ENCODE peak calls at places on chromosomes 2 and 18, in ten cellular contexts. V is A549; A is endothelial cell of umbilical vein; F is GM23338; I is dorsolateral prefrontal cortex; M is fibroblast of mammary gland; J is CD8-positive, alpha-beta memory T cell; U is kidney; D is tibial nerve; Q is Karpas-422. G is an unnamed sample.
A peak's percentile ranks its signal among the peaks of the same experiment; 100 is the strongest.

GRCh38 chr2:233422050-233422639 is 67.9 kb downstream of the DGKD start:
- DNase-seq in V (peak; percentile 75), A (no peak), F (no peak), I (no peak), M (no peak), J (peak; percentile 75), U (no peak), D (no peak), Q (no peak), G (peak; percentile 84)

GRCh38 chr18:59877366-59877765 is 22.4 kb upstream of the PMAIP1 start:
- DNase-seq in V (no peak), A (no peak), F (no peak), I (no peak), M (no peak), J (no peak), U (no peak), D (no peak), Q (no peak), G (no peak)

GRCh38 chr2:130878933-130879332 is 42.2 kb downstream of the ARHGEF4 start:
- DNase-seq in V (no peak), A (no peak), F (no peak), I (no peak), M (no peak), J (no peak), U (no peak), D (no peak), Q (no peak), G (no peak)

GRCh38 chr2:85324639-85325465 is 2.9 kb downstream of the TGOLN2 start:
- DNase-seq in V (no peak), A (peak; percentile 55), F (no peak), I (no peak), M (peak; percentile 49), J (no peak), U (no peak), D (no peak), Q (no peak), G (peak; percentile 72)

GRCh38 chr2:111236027-111236426 is 115.3 kb downstream of the BCL2L11 start:
- DNase-seq in V (no peak), A (no peak), F (no peak), I (no peak), M (no peak), J (no peak), U (peak; percentile 82), D (no peak), Q (no peak), G (no peak)

GRCh38 chr2:8268172-8268783 is 413.6 kb upstream of the ID2 start:
- DNase-seq in V (no peak), A (no peak), F (no peak), I (peak; percentile 64), M (peak; percentile 65), J (no peak), U (no peak), D (no peak), Q (no peak), G (no peak)

GRCh38 chr2:233251306-233252116 is at the start of gene ATG16L1:
- DNase-seq in V (peak; percentile 98), A (peak; percentile 96), F (peak; percentile 97), I (peak; percentile 97), M (peak; percentile 92), J (peak; percentile 94), U (peak; percentile 99), D (peak; percentile 86), Q (peak; percentile 98), G (peak; percentile 98)

GRCh38 chr2:6452702-6453481 is 412.8 kb downstream of the CMPK2 start:
- DNase-seq in V (no peak), A (no peak), F (peak; percentile 66), I (no peak), M (no peak), J (no peak), U (no peak), D (no peak), Q (peak; percentile 82), G (no peak)

GRCh38 chr2:144261966-144262365 is 258.0 kb downstream of the ZEB2 start:
- DNase-seq in V (no peak), A (no peak), F (no peak), I (no peak), M (no peak), J (no peak), U (no peak), D (no peak), Q (no peak), G (no peak)

GRCh38 chr2:20537423-20538307 is 90.8 kb downstream of the RHOB start:
- DNase-seq in V (no peak), A (no peak), F (no peak), I (no peak), M (no peak), J (no peak), U (no peak), D (no peak), Q (no peak), G (no peak)

GRCh38 chr2:28452534-28453081 is 43.3 kb upstream of the PLB1 start:
- DNase-seq in V (peak; percentile 65), A (peak; percentile 58), F (peak; percentile 85), I (peak; percentile 67), M (peak; percentile 54), J (peak; percentile 62), U (peak; percentile 86), D (peak; percentile 74), Q (peak; percentile 80), G (peak; percentile 86)

GRCh38 chr18:13036622-13037320 is 45.6 kb downstream of the CEP192 start:
- DNase-seq in V (no peak), A (no peak), F (no peak), I (no peak), M (peak; percentile 13), J (no peak), U (no peak), D (no peak), Q (no peak), G (no peak)

GRCh38 chr2:213806125-213806726 is 522.0 kb downstream of the SPAG16 start:
- DNase-seq in V (peak; percentile 1), A (peak; percentile 30), F (peak; percentile 17), I (no peak), M (peak; percentile 48), J (no peak), U (no peak), D (no peak), Q (peak; percentile 69), G (no peak)

GRCh38 chr2:176067587-176068002 is 16.2 kb downstream of the EVX2 start:
- DNase-seq in V (no peak), A (no peak), F (peak; percentile 14), I (no peak), M (no peak), J (no peak), U (peak; percentile 66), D (no peak), Q (no peak), G (no peak)

GRCh38 chr18:11955299-11956029 is 25.8 kb upstream of the IMPA2 start:
- DNase-seq in V (no peak), A (peak; percentile 87), F (peak; percentile 51), I (peak; percentile 67), M (peak; percentile 95), J (no peak), U (no peak), D (no peak), Q (no peak), G (no peak)
- H3K4me3 ChIP-seq in V (no peak overlapping the region), A (no peak overlapping the region), F (no peak overlapping the region), I (no peak overlapping the region), M (no peak overlapping the region), J (no peak overlapping the region), U (no peak overlapping the region), D (no peak overlapping the region), Q (no peak overlapping the region), G (no peak overlapping the region)

GRCh38 chr18:70291295-70291574 is 2.4 kb downstream of the SOCS6 start:
- DNase-seq in V (no peak), A (no peak), F (no peak), I (no peak), M (no peak), J (no peak), U (no peak), D (no peak), Q (no peak), G (no peak)

GRCh38 chr18:70289351-70290330 is 796 bp downstream of the SOCS6 start:
- DNase-seq in V (no peak), A (peak; percentile 51), F (peak; percentile 67), I (no peak), M (no peak), J (peak; percentile 3), U (peak; percentile 74), D (no peak), Q (no peak), G (peak; percentile 65)

GRCh38 chr18:70288851-70289328 is at the start of gene SOCS6:
- DNase-seq in V (no peak), A (peak; percentile 60), F (peak; percentile 76), I (peak; percentile 65), M (peak; percentile 55), J (peak; percentile 16), U (peak; percentile 90), D (no peak), Q (no peak), G (peak; percentile 75)

GRCh38 chr18:70292628-70293027 is 3.8 kb downstream of the SOCS6 start:
- DNase-seq in V (no peak), A (no peak), F (no peak), I (no peak), M (no peak), J (no peak), U (no peak), D (no peak), Q (no peak), G (peak; percentile 42)

GRCh38 chr18:70290482-70291294 is 1.8 kb downstream of the SOCS6 start:
- DNase-seq in V (no peak), A (no peak), F (no peak), I (no peak), M (no peak), J (no peak), U (no peak), D (no peak), Q (no peak), G (no peak)
- H3K4me3 ChIP-seq in V (peak overlapping the region; percentile 89), A (peak overlapping the region; percentile 98), F (peak overlapping the region; percentile 88), I (peak overlapping the region; percentile 83), M (peak overlapping the region; percentile 72), J (no peak overlapping the region), U (peak overlapping the region; percentile 90), D (peak overlapping the region; percentile 48), Q (no peak overlapping the region), G (no peak overlapping the region)

GRCh38 chr18:36526611-36527010 is 229.1 kb downstream of the FHOD3 start:
- DNase-seq in V (no peak), A (no peak), F (no peak), I (no peak), M (no peak), J (no peak), U (no peak), D (no peak), Q (no peak), G (no peak)
- H3K4me3 ChIP-seq in V (no peak overlapping the region), A (no peak overlapping the region), F (no peak overlapping the region), I (no peak overlapping the region), M (no peak overlapping the region), J (no peak overlapping the region), U (no peak overlapping the region), D (no peak overlapping the region), Q (no peak overlapping the region), G (no peak overlapping the region)

GRCh38 chr2:127671557-127672302 is 3.6 kb downstream of the LIMS2 start:
- DNase-seq in V (no peak), A (no peak), F (no peak), I (no peak), M (no peak), J (no peak), U (peak; percentile 70), D (no peak), Q (no peak), G (no peak)
- H3K4me3 ChIP-seq in V (no peak overlapping the region), A (no peak overlapping the region), F (no peak overlapping the region), I (no peak overlapping the region), M (no peak overlapping the region), J (no peak overlapping the region), U (no peak overlapping the region), D (no peak overlapping the region), Q (no peak overlapping the region), G (no peak overlapping the region)

G was measured in mucosa of descending colon.